ENCODE peak calls at places on chromosomes 16 and 17, in five cellular contexts. One of them, this sample, is unnamed.

GRCh38 chr17:4576729-4577322 is 7.5 kb upstream of the SMTNL2 start:
- DNase-seq in GM13977: no peak
- DNase-seq in OCI-LY7: no peak
- DNase-seq in fibroblast of lung: peak
- DNase-seq in activated CD8-positive, alpha-beta memory T cell treated with anti-CD3 and anti-CD28 coated beads for 48 hours: no peak
- DNase-seq in this sample: no peak

GRCh38 chr17:43418441-43419374 is 19.9 kb downstream of the ARL4D start:
- DNase-seq in GM13977: no peak
- DNase-seq in OCI-LY7: no peak
- DNase-seq in fibroblast of lung: peak
- DNase-seq in activated CD8-positive, alpha-beta memory T cell treated with anti-CD3 and anti-CD28 coated beads for 48 hours: no peak
- DNase-seq in this sample: no peak

GRCh38 chr16:19997264-19997663 is 76.4 kb downstream of the GPR139 start:
- DNase-seq in GM13977: no peak
- DNase-seq in OCI-LY7: no peak
- DNase-seq in fibroblast of lung: no peak
- DNase-seq in activated CD8-positive, alpha-beta memory T cell treated with anti-CD3 and anti-CD28 coated beads for 48 hours: no peak
- DNase-seq in this sample: no peak

GRCh38 chr17:59830007-59830630 is 62.6 kb downstream of the TUBD1 start:
- DNase-seq in GM13977: no peak
- DNase-seq in OCI-LY7: no peak
- DNase-seq in fibroblast of lung: peak
- DNase-seq in activated CD8-positive, alpha-beta memory T cell treated with anti-CD3 and anti-CD28 coated beads for 48 hours: no peak
- DNase-seq in this sample: no peak

GRCh38 chr17:57810740-57811632 is 38.9 kb downstream of the MRPS23 start:
- DNase-seq in GM13977: no peak
- DNase-seq in OCI-LY7: no peak
- DNase-seq in fibroblast of lung: peak
- DNase-seq in activated CD8-positive, alpha-beta memory T cell treated with anti-CD3 and anti-CD28 coated beads for 48 hours: no peak
- DNase-seq in this sample: no peak

GRCh38 chr17:28053725-28054124 is 11.2 kb downstream of the NLK start:
- DNase-seq in GM13977: no peak
- DNase-seq in OCI-LY7: no peak
- DNase-seq in fibroblast of lung: no peak
- DNase-seq in activated CD8-positive, alpha-beta memory T cell treated with anti-CD3 and anti-CD28 coated beads for 48 hours: no peak
- DNase-seq in this sample: no peak

GRCh38 chr16:3013491-3013951 is 798 bp downstream of the CLDN9 start:
- DNase-seq in GM13977: no peak
- DNase-seq in OCI-LY7: no peak
- DNase-seq in fibroblast of lung: no peak
- DNase-seq in activated CD8-positive, alpha-beta memory T cell treated with anti-CD3 and anti-CD28 coated beads for 48 hours: no peak
- DNase-seq in this sample: no peak

GRCh38 chr17:1467898-1468492 is 12.0 kb upstream of the CRK start:
- DNase-seq in GM13977: no peak
- DNase-seq in OCI-LY7: no peak
- DNase-seq in fibroblast of lung: peak
- DNase-seq in activated CD8-positive, alpha-beta memory T cell treated with anti-CD3 and anti-CD28 coated beads for 48 hours: no peak
- DNase-seq in this sample: no peak

GRCh38 chr16:13962232-13962631 is 42.3 kb downstream of the ERCC4 start:
- DNase-seq in GM13977: no peak
- DNase-seq in OCI-LY7: no peak
- DNase-seq in fibroblast of lung: no peak
- DNase-seq in activated CD8-positive, alpha-beta memory T cell treated with anti-CD3 and anti-CD28 coated beads for 48 hours: no peak
- DNase-seq in this sample: no peak

GRCh38 chr17:32275060-32276042 is 9.7 kb downstream of the RHBDL3 start:
- DNase-seq in GM13977: no peak
- DNase-seq in OCI-LY7: no peak
- DNase-seq in fibroblast of lung: peak
- DNase-seq in activated CD8-positive, alpha-beta memory T cell treated with anti-CD3 and anti-CD28 coated beads for 48 hours: no peak
- DNase-seq in this sample: no peak

GRCh38 chr17:43482103-43483012 is 1.4 kb upstream of the DHX8 start:
- DNase-seq in GM13977: no peak
- DNase-seq in OCI-LY7: peak
- DNase-seq in fibroblast of lung: no peak
- DNase-seq in activated CD8-positive, alpha-beta memory T cell treated with anti-CD3 and anti-CD28 coated beads for 48 hours: no peak
- DNase-seq in this sample: no peak

GRCh38 chr17:72646176-72646575 is 446.3 kb downstream of the SLC39A11 start:
- DNase-seq in GM13977: no peak
- DNase-seq in OCI-LY7: no peak
- DNase-seq in fibroblast of lung: no peak
- DNase-seq in activated CD8-positive, alpha-beta memory T cell treated with anti-CD3 and anti-CD28 coated beads for 48 hours: no peak
- DNase-seq in this sample: no peak

GRCh38 chr17:76122411-76123126 is 18.5 kb downstream of the FOXJ1 start:
- DNase-seq in GM13977: peak
- DNase-seq in OCI-LY7: no peak
- DNase-seq in fibroblast of lung: no peak
- DNase-seq in activated CD8-positive, alpha-beta memory T cell treated with anti-CD3 and anti-CD28 coated beads for 48 hours: no peak
- DNase-seq in this sample: no peak

GRCh38 chr16:19104591-19104990 is 9.2 kb upstream of the ITPRIPL2 start:
- DNase-seq in GM13977: no peak
- DNase-seq in OCI-LY7: no peak
- DNase-seq in fibroblast of lung: no peak
- DNase-seq in activated CD8-positive, alpha-beta memory T cell treated with anti-CD3 and anti-CD28 coated beads for 48 hours: no peak
- DNase-seq in this sample: no peak

GRCh38 chr17:76532072-76532651 is 5.3 kb downstream of the CYGB start:
- DNase-seq in GM13977: no peak
- DNase-seq in OCI-LY7: no peak
- DNase-seq in fibroblast of lung: no peak
- DNase-seq in activated CD8-positive, alpha-beta memory T cell treated with anti-CD3 and anti-CD28 coated beads for 48 hours: no peak
- DNase-seq in this sample: no peak